ENCODE peak calls at places on chromosomes 7 and 10, in six cellular contexts. E is foreskin fibroblast, N is astrocyte, H is psoas muscle, G is NT2/D1, M is esophagus squamous epithelium. U is an unnamed sample.

GRCh38 chr10:108496131-108496530 is 1331.6 kb upstream of the SORCS1 start:
- DNase-seq in E (peak; percentile 2), N (peak; percentile 7), H (no peak), G (no peak), M (no peak), U (no peak)

GRCh38 chr10:129694633-129695356 is 227.8 kb downstream of the MGMT start:
- DNase-seq in E (peak; percentile 5), N (no peak), H (peak; percentile 69), G (no peak), M (no peak), U (no peak)

GRCh38 chr10:60536529-60537114 is 146.9 kb upstream of the ANK3 start:
- DNase-seq in E (peak; percentile 64), N (peak; percentile 89), H (no peak), G (no peak), M (no peak), U (no peak)

GRCh38 chr7:158111556-158111880 is 476.1 kb downstream of the PTPRN2 start:
- DNase-seq in E (no peak), N (no peak), H (no peak), G (no peak), M (no peak), U (no peak)

GRCh38 chr10:78335691-78336401 is 302.2 kb downstream of the RPS24 start:
- DNase-seq in E (peak; percentile 93), N (peak; percentile 93), H (peak; percentile 68), G (no peak), M (no peak), U (peak; percentile 50)

GRCh38 chr7:94400022-94400421 is 5.3 kb downstream of the COL1A2 start:
- DNase-seq in E (peak; percentile 8), N (no peak), H (no peak), G (no peak), M (no peak), U (no peak)

GRCh38 chr7:124497209-124497608 is 268.4 kb downstream of the GPR37 start:
- DNase-seq in E (no peak), N (no peak), H (no peak), G (no peak), M (no peak), U (no peak)

GRCh38 chr7:27096756-27097514 is 1.1 kb upstream of the HOXA1 start:
- DNase-seq in E (peak; percentile 80), N (peak; percentile 30), H (peak; percentile 68), G (no peak), M (no peak), U (no peak)

GRCh38 chr10:77349226-77349625 is 288.4 kb downstream of the KCNMA1 start:
- DNase-seq in E (no peak), N (peak; percentile 26), H (no peak), G (no peak), M (no peak), U (no peak)

GRCh38 chr7:114206688-114207087 is 207.9 kb upstream of the FOXP2 start:
- DNase-seq in E (no peak), N (no peak), H (no peak), G (no peak), M (no peak), U (no peak)

GRCh38 chr7:120588411-120588810 is 269.5 kb downstream of the TSPAN12 start:
- DNase-seq in E (no peak), N (no peak), H (no peak), G (no peak), M (no peak), U (no peak)

GRCh38 chr7:149175150-149175549 is 20.2 kb upstream of the ZNF282 start:
- DNase-seq in E (no peak), N (no peak), H (no peak), G (no peak), M (no peak), U (no peak)

GRCh38 chr10:50421026-50421719 is 169.9 kb upstream of the ASAH2 start:
- DNase-seq in E (peak; percentile 47), N (no peak), H (no peak), G (no peak), M (no peak), U (no peak)

GRCh38 chr10:7797582-7797981 is 9.6 kb downstream of the ATP5F1C start:
- DNase-seq in E (peak; percentile 93), N (peak; percentile 97), H (peak; percentile 83), G (no peak), M (no peak), U (no peak)

GRCh38 chr10:102492983-102493382 is 9.5 kb downstream of the ACTR1A start:
- DNase-seq in E (no peak), N (no peak), H (peak; percentile 75), G (no peak), M (no peak), U (no peak)

GRCh38 chr7:104943502-104944343 is 70.3 kb upstream of the KMT2E start:
- DNase-seq in E (no peak), N (peak; percentile 90), H (no peak), G (no peak), M (no peak), U (no peak)

GRCh38 chr10:122567056-122567660 is 6.6 kb downstream of the DMBT1 start:
- DNase-seq in E (peak; percentile 36), N (no peak), H (no peak), G (no peak), M (no peak), U (no peak)

GRCh38 chr7:149220534-149220933 is 18.9 kb upstream of the ZNF212 start:
- DNase-seq in E (peak; percentile 80), N (peak; percentile 54), H (no peak), G (no peak), M (no peak), U (no peak)

GRCh38 chr10:113656896-113657295 is 6.9 kb downstream of the NRAP start:
- DNase-seq in E (no peak), N (no peak), H (no peak), G (no peak), M (no peak), U (no peak)

GRCh38 chr10:84076047-84076388 is 63.3 kb upstream of the GHITM start:
- DNase-seq in E (peak; percentile 77), N (peak; percentile 80), H (no peak), G (no peak), M (no peak), U (no peak)

GRCh38 chr10:72175166-72175565 is 40.6 kb upstream of the ANAPC16 start:
- DNase-seq in E (peak; percentile 74), N (peak; percentile 52), H (no peak), G (no peak), M (no peak), U (no peak)

GRCh38 chr7:157757776-157758467 is 421.1 kb downstream of the DNAJB6 start:
- DNase-seq in E (no peak), N (no peak), H (no peak), G (no peak), M (no peak), U (no peak)

GRCh38 chr7:139753693-139754111 is 24.1 kb downstream of the HIPK2 start:
- DNase-seq in E (no peak), N (no peak), H (no peak), G (no peak), M (no peak), U (no peak)

GRCh38 chr10:116712499-116712898 is 29.9 kb downstream of the HSPA12A start:
- DNase-seq in E (no peak), N (peak; percentile 29), H (no peak), G (no peak), M (no peak), U (no peak)

GRCh38 chr7:57367171-57367570 is 82.8 kb upstream of the ZNF716 start:
- DNase-seq in E (no peak), N (no peak), H (no peak), G (no peak), M (no peak), U (no peak)

GRCh38 chr7:112572669-112573301 is 92.0 kb downstream of the LSMEM1 start:
- DNase-seq in E (no peak), N (no peak), H (no peak), G (no peak), M (no peak), U (peak; percentile 99)

GRCh38 chr7:112571852-112572607 is 91.2 kb downstream of the LSMEM1 start:
- DNase-seq in E (no peak), N (no peak), H (no peak), G (no peak), M (no peak), U (peak; percentile 93)

GRCh38 chr7:112566392-112567324 is 85.9 kb downstream of the LSMEM1 start:
- DNase-seq in E (no peak), N (no peak), H (no peak), G (no peak), M (no peak), U (no peak)

DNA sequence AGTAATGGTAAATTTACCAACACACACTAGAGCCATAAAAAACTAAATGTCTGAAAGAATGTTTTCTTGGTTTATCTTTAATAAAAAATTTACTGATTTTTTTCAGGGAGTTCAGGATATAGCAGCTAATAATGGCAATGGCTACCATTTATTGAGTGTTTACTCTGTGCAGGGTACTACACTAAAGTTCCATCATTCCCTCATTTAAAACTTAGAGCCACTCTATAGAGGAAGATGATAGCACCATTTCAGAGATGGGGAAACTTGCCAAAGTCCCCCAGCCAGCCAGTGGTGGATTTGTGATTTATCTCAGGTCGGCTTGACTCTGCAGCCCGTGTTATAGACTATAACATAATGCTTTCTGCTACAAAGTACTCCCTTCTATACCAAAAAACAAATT is 86.6 kb downstream of the LSMEM1 start:
- DNase-seq in E (no peak), N (no peak), H (no peak), G (no peak), M (no peak), U (no peak)
- H3K4me3 ChIP-seq in E (no peak overlapping the region), N (no peak overlapping the region), H (peak overlapping the region; percentile 50), G (no peak overlapping the region), M (no peak overlapping the region), U (no peak overlapping the region)

DNA sequence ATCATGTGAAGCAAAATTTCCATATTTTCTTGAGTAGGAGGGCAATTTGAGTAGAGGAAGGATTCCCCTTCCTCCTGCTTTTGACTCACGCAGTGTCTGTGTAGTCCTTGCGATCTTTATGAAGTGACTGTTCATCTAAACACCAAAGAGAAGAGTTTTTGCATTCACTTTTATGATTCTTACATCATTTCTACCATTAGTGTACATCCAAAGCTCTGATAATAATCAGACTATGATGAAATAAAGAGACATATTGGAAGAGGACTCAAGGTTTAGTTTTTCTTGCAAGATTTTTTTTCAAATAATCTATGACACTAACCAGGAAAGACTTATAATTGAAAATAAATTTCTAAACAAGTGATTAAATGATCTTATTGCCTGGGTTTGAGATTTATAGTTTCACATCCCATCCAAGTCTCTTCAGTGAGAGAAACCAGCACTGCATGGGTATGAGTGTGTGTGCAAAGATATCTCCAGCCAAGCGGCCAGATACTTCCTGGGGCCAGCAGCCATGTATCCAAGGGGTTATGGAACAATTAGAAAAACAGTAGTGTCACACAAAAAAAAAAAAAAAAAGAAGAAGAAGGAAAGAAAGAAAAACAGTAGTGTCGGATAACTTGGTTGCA is 2.0 kb upstream of the ACTA2 start:
- DNase-seq in E (no peak), N (no peak), H (no peak), G (no peak), M (no peak), U (no peak)
- H3K4me3 ChIP-seq in E (no peak overlapping the region), N (no peak overlapping the region), H (no peak overlapping the region), G (no peak overlapping the region), M (no peak overlapping the region), U (no peak overlapping the region)

DNA sequence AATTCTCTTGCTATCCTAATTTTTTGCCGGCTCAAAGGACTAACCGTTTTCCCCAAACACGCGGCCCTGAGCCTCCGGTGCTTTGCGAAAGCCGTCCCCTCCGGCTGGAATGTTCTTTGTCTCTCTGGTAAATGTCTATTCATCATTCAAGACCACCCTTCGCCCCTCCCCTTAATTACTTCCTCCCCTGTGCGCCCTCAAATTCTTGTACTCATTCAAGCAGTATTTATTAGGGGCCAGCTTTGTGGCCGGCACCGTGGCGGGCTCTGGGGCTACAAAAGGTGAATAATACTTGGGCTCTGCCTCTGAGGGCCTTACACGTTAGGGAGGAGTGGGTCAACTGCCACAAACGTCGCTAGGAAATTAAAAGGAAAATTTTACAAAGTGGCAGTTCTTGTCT is 1.6 kb upstream of the MEST start:
- DNase-seq in E (peak; percentile 9), N (peak; percentile 40), H (no peak), G (no peak), M (no peak), U (no peak)
- H3K4me3 ChIP-seq in E (no peak overlapping the region), N (peak overlapping the region; percentile 65), H (peak overlapping the region; percentile 61), G (peak overlapping the region; percentile 45), M (peak overlapping the region; percentile 60), U (no peak overlapping the region)

GRCh38 chr7:2978403-2978802 is 65.3 kb downstream of the CARD11 start:
- DNase-seq in E (no peak), N (no peak), H (no peak), G (no peak), M (no peak), U (no peak)
- H3K4me3 ChIP-seq in E (no peak overlapping the region), N (no peak overlapping the region), H (no peak overlapping the region), G (no peak overlapping the region), M (peak overlapping the region; percentile 41), U (no peak overlapping the region)